ENCODE peak calls at places on chromosome 20, in five cellular contexts. N is activated naive CD4-positive, alpha-beta T cell treated with anti-CD3 and anti-CD28 coated beads, Interleukin-2, amount 50 U/mL, for 16 hours; I is sciatic nerve; V is heart left ventricle; P is posterior cingulate gyrus. L is an unnamed sample.

GRCh38 chr20:50121858-50122271 is 8.9 kb upstream of the UBE2V1 start:
- DNase-seq in N (no peak), I (no peak), V (no peak), P (no peak), L (no peak)

GRCh38 chr20:52193133-52193532 is 1.6 kb upstream of the ZFP64 start:
- DNase-seq in N (no peak), I (no peak), V (no peak), P (no peak), L (no peak)

GRCh38 chr20:45828589-45828988 is 1.5 kb upstream of the TNNC2 start:
- DNase-seq in N (no peak), I (peak; percentile 74), V (no peak), P (no peak), L (peak; percentile 51)

GRCh38 chr20:57535297-57535696 is 10.4 kb upstream of the CTCFL start:
- DNase-seq in N (no peak), I (no peak), V (no peak), P (no peak), L (no peak)

GRCh38 chr20:25139061-25139705 is 56.3 kb upstream of the ENTPD6 start:
- DNase-seq in N (no peak), I (no peak), V (no peak), P (no peak), L (no peak)

GRCh38 chr20:56924316-56924975 is 295.3 kb downstream of the TFAP2C start:
- DNase-seq in N (no peak), I (no peak), V (no peak), P (no peak), L (no peak)

GRCh38 chr20:44739952-44740351 is 5.7 kb upstream of the KCNK15 start:
- DNase-seq in N (no peak), I (no peak), V (no peak), P (peak; percentile 24), L (no peak)

GRCh38 chr20:9884666-9885065 is 45.8 kb upstream of the PAK5 start:
- DNase-seq in N (no peak), I (no peak), V (no peak), P (no peak), L (no peak)

L was measured in spleen.